ENCODE peak calls at places on chromosome 12, in nine cellular contexts. T is cardiac fibroblast, V is WTC11, W is psoas muscle, Y is endothelial cell of umbilical vein, B is NCI-H2081, G is HCEC 1CT, S is thoracic aorta, Q is colonic mucosa. X is an unnamed sample.
A peak's percentile ranks its signal among the peaks of the same experiment; 100 is the strongest.

GRCh38 chr12:66693901-66694513 is 15.1 kb upstream of the GRIP1 start:
- DNase-seq in T (peak; percentile 81), V (no peak), W (no peak), Y (peak; percentile 69), B (peak; percentile 37), G (peak; percentile 65), S (peak; percentile 4), Q (peak; percentile 24), X (peak; percentile 48)

GRCh38 chr12:48023386-48023785 is 19.1 kb upstream of the COL2A1 start:
- DNase-seq in T (no peak), V (no peak), W (no peak), Y (no peak), B (no peak), G (no peak), S (no peak), Q (no peak), X (peak; percentile 45)

GRCh38 chr12:47707355-47707754 is 1.5 kb upstream of the RPAP3 start:
- DNase-seq in T (no peak), V (no peak), W (no peak), Y (no peak), B (no peak), G (no peak), S (no peak), Q (no peak), X (no peak)

GRCh38 chr12:130709151-130710000 is 6.7 kb downstream of the RIMBP2 start:
- DNase-seq in T (no peak), V (no peak), W (no peak), Y (no peak), B (no peak), G (no peak), S (no peak), Q (no peak), X (no peak)

GRCh38 chr12:116172224-116172849 is 105.2 kb downstream of the MED13L start:
- DNase-seq in T (peak; percentile 43), V (no peak), W (no peak), Y (peak; percentile 69), B (no peak), G (no peak), S (no peak), Q (no peak), X (no peak)

GRCh38 chr12:124162151-124163110 is 132.5 kb upstream of the RFLNA start:
- DNase-seq in T (no peak), V (no peak), W (no peak), Y (no peak), B (no peak), G (no peak), S (no peak), Q (peak; percentile 71), X (no peak)

GRCh38 chr12:39419471-39419870 is 23.4 kb downstream of the KIF21A start:
- DNase-seq in T (no peak), V (no peak), W (no peak), Y (no peak), B (no peak), G (no peak), S (no peak), Q (no peak), X (no peak)

GRCh38 chr12:91819132-91819447 is 326.6 kb downstream of the BTG1 start:
- DNase-seq in T (no peak), V (no peak), W (no peak), Y (no peak), B (no peak), G (no peak), S (no peak), Q (peak; percentile 19), X (no peak)

GRCh38 chr12:42086021-42086420 is 58.7 kb downstream of the GXYLT1 start:
- DNase-seq in T (peak; percentile 28), V (no peak), W (no peak), Y (no peak), B (no peak), G (no peak), S (no peak), Q (no peak), X (no peak)

X was measured in iPS-NIHi11.